ENCODE peak calls at places on chromosomes 3 and 15, in six cellular contexts. T is naive thymus-derived CD4-positive, alpha-beta T cell; Z is heart right ventricle; P is astrocyte; K is tibial artery; A is tibial nerve. J is an unnamed sample. For H3K4me1, the result is how much of the 10 kb centered on the place peaks cover.

GRCh38 chr3:28745904-28746617 is 397.4 kb upstream of the AZI2 start:
- DNase-seq in A (no peak), K (no peak), P (peak), T (no peak), Z (no peak), J (no peak)

GRCh38 chr3:73848173-73848751 is 223.5 kb upstream of the PDZRN3 start:
- DNase-seq in P (peak), A (no peak), K (no peak), Z (no peak), T (no peak), J (no peak)

GRCh38 chr15:23447107-23447500 is at the start of gene GOLGA6L2:
- DNase-seq in P (no peak), K (no peak), A (no peak), Z (no peak), T (no peak), J (no peak)

GRCh38 chr3:162390891-162391290 is 894.3 kb downstream of the OTOL1 start:
- DNase-seq in A (no peak), P (peak), T (no peak), Z (no peak), K (no peak), J (no peak)

GRCh38 chr3:124997303-124998246 is 58.2 kb downstream of the HEG1 start:
- DNase-seq in K (no peak), Z (no peak), T (no peak), A (no peak), P (no peak), J (no peak)

GRCh38 chr15:78087944-78088772 is 4.2 kb upstream of the SH2D7 start:
- DNase-seq in T (no peak), K (no peak), P (no peak), Z (no peak), A (no peak), J (no peak)

GRCh38 chr3:30626443-30627181 is 20.2 kb downstream of the TGFBR2 start:
- DNase-seq in K (no peak), P (peak), T (no peak), Z (no peak), A (no peak), J (no peak)

GRCh38 chr15:85825118-85825517 is 30.4 kb upstream of the KLHL25 start:
- DNase-seq in A (no peak), K (no peak), T (no peak), P (no peak), Z (no peak), J (no peak)

GRCh38 chr3:187811580-187812250 is 66.4 kb upstream of the BCL6 start:
- DNase-seq in P (peak), A (no peak), K (no peak), Z (no peak), T (no peak), J (no peak)

GRCh38 chr3:106582151-106582550 is 713.3 kb upstream of the CBLB start:
- DNase-seq in T (no peak), K (no peak), Z (no peak), A (no peak), P (peak), J (no peak)

GRCh38 chr3:146967786-146968185 is 362.6 kb upstream of the PLSCR5 start:
- DNase-seq in P (no peak), K (no peak), Z (no peak), T (no peak), A (no peak), J (no peak)

GRCh38 chr3:71101014-71101413 is 482.5 kb downstream of the FOXP1 start:
- DNase-seq in K (no peak), Z (no peak), A (no peak), P (peak), T (no peak), J (no peak)

GRCh38 chr3:110400315-110400714 is 671.3 kb upstream of the NECTIN3 start:
- DNase-seq in P (no peak), A (no peak), T (no peak), Z (no peak), K (no peak), J (no peak)

GRCh38 chr15:99143230-99143629 is 38.4 kb downstream of the SYNM start:
- DNase-seq in T (no peak), A (no peak), K (no peak), P (no peak), Z (no peak), J (no peak)

GRCh38 chr15:93333826-93334225 is 244.8 kb upstream of the RGMA start:
- DNase-seq in Z (no peak), K (no peak), A (peak), T (no peak), P (no peak), J (no peak)

GRCh38 chr15:36356978-36357582 is 222.3 kb upstream of the CDIN1 start:
- DNase-seq in P (peak), T (no peak), K (peak), Z (no peak), A (no peak), J (no peak)

GRCh38 chr15:76327191-76328105 is 9.1 kb upstream of the ISL2 start:
- DNase-seq in K (no peak), T (no peak), Z (no peak), A (no peak), P (peak), J (no peak)

GRCh38 chr15:48493084-48493762 is 152.3 kb downstream of the FBN1 start:
- DNase-seq in K (no peak), P (peak), T (no peak), Z (no peak), A (no peak), J (no peak)
- H3K27ac ChIP-seq in K (no peak), P (peak), T (no peak), Z (no peak), A (peak), J (no peak)

GRCh38 chr3:16842710-16843270 is 42.0 kb upstream of the PLCL2 start:
- DNase-seq in A (no peak), P (no peak), K (no peak), T (no peak), Z (no peak), J (no peak)

GRCh38 chr3:16841906-16842709 is 42.6 kb upstream of the PLCL2 start:
- DNase-seq in Z (peak), K (peak), T (peak), A (no peak), P (no peak), J (no peak)

GRCh38 chr3:16844771-16845170 is 40.0 kb upstream of the PLCL2 start:
- DNase-seq in P (no peak), Z (no peak), K (no peak), A (no peak), T (no peak), J (no peak)

GRCh38 chr3:16846373-16847078 is 38.2 kb upstream of the PLCL2 start:
- DNase-seq in P (no peak), Z (no peak), A (no peak), T (no peak), K (no peak), J (no peak)

GRCh38 chr3:16844222-16844621 is 40.5 kb upstream of the PLCL2 start:
- DNase-seq in A (no peak), K (no peak), Z (no peak), T (no peak), P (no peak), J (no peak)
- H3K4me1 ChIP-seq in A (under half), K (under half), Z (under half), T (half or more), P (under half), J (under half)

GRCh38 chr15:66906660-66907059 is 158.7 kb upstream of the SMAD3 start:
- DNase-seq in A (no peak), Z (no peak), K (no peak), T (no peak), P (no peak), J (no peak)

GRCh38 chr15:66908503-66909095 is 156.8 kb upstream of the SMAD3 start:
- DNase-seq in P (no peak), K (no peak), A (no peak), Z (no peak), T (no peak), J (no peak)

GRCh38 chr15:66905954-66906353 is 159.4 kb upstream of the SMAD3 start:
- DNase-seq in K (no peak), Z (no peak), A (no peak), T (no peak), P (no peak), J (no peak)

GRCh38 chr15:66909381-66909890 is 156.0 kb upstream of the SMAD3 start:
- DNase-seq in K (no peak), Z (no peak), A (no peak), T (no peak), P (no peak), J (no peak)

DNA sequence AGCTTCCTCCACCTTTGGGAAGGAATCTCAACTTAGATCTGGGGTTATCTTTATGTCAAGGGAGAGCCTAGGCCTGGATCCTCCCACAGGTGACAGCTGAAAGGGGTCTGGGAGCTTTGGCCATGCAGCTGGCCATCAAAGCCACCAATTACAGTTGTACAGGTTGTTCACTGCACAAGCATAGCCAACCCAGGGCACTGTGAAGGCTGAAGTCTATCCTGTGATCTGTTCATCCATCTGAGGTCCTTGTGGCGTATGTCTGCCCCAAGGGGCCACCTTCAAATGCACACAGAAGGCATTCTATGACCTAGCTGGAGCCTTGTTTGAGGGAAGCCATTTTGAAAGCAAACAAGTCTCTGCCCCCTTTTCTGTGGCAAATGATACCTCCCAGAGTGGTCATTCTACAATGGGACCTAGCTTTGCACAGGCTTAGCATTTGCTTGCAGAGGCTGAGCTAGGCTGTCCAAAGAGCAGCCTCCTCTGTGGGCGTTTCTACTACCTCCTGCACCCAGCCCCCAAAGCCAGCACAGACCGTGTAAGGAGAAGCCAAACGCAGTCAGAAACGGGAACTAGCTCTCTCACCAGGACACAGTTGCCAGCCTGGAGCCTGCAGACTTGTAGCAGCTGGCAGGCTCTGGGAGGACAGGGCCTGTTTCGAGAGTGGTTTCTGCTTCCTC is 157.4 kb upstream of the SMAD3 start:
- DNase-seq in K (peak), A (peak), T (no peak), Z (peak), P (no peak), J (no peak)
- H3K27ac ChIP-seq in K (peak), A (peak), T (no peak), Z (peak), P (no peak), J (no peak)

GRCh38 chr15:91945385-91945784 is 91.9 kb downstream of the SLCO3A1 start:
- DNase-seq in A (no peak), Z (no peak), T (no peak), P (no peak), K (no peak), J (no peak)

GRCh38 chr15:91941871-91942270 is 88.4 kb downstream of the SLCO3A1 start:
- DNase-seq in T (peak), P (no peak), Z (no peak), A (no peak), K (no peak), J (no peak)

GRCh38 chr15:91946075-91946474 is 92.6 kb downstream of the SLCO3A1 start:
- DNase-seq in T (no peak), Z (no peak), P (no peak), K (no peak), A (no peak), J (no peak)

GRCh38 chr15:91942676-91943417 is 89.3 kb downstream of the SLCO3A1 start:
- DNase-seq in Z (peak), K (peak), A (peak), T (peak), P (peak), J (peak)

GRCh38 chr15:91944334-91944733 is 90.8 kb downstream of the SLCO3A1 start:
- DNase-seq in A (no peak), P (no peak), Z (no peak), T (no peak), K (no peak), J (no peak)
- H3K4me1 ChIP-seq in A (half or more), P (under half), Z (half or more), T (under half), K (half or more), J (under half)

GRCh38 chr3:45082139-45082538 is 56.0 kb downstream of the CLEC3B start:
- DNase-seq in P (peak), A (no peak), K (no peak), T (no peak), Z (no peak), J (no peak)
- H3K27ac ChIP-seq in P (no peak), A (peak), K (no peak), T (no peak), Z (no peak), J (no peak)